ENCODE peak calls at places on chromosomes 11 and 22, in six cellular contexts. One of them, this sample, is unnamed.

GRCh38 chr11:44212128-44212527 is 97.8 kb downstream of the ALX4 start:
- DNase-seq in colonic mucosa: no peak
- DNase-seq in GM20000: no peak
- DNase-seq in cardiac fibroblast: no peak
- DNase-seq in fibroblast of the aortic adventitia: no peak
- DNase-seq in astrocyte of the cerebellum: no peak
- DNase-seq in this sample: no peak

GRCh38 chr11:3136542-3137455 is 28.3 kb downstream of the OSBPL5 start:
- DNase-seq in colonic mucosa: no peak
- DNase-seq in GM20000: no peak
- DNase-seq in cardiac fibroblast: no peak
- DNase-seq in fibroblast of the aortic adventitia: no peak
- DNase-seq in astrocyte of the cerebellum: no peak
- DNase-seq in this sample: no peak

GRCh38 chr22:30047364-30047738 is 32.9 kb upstream of the HORMAD2 start:
- DNase-seq in colonic mucosa: no peak
- DNase-seq in GM20000: peak; percentile 38
- DNase-seq in cardiac fibroblast: peak; percentile 17
- DNase-seq in fibroblast of the aortic adventitia: peak; percentile 28
- DNase-seq in astrocyte of the cerebellum: no peak
- DNase-seq in this sample: peak; percentile 31

GRCh38 chr22:47618611-47619010 is 856.2 kb downstream of the TBC1D22A start:
- DNase-seq in colonic mucosa: no peak
- DNase-seq in GM20000: no peak
- DNase-seq in cardiac fibroblast: no peak
- DNase-seq in fibroblast of the aortic adventitia: no peak
- DNase-seq in astrocyte of the cerebellum: no peak
- DNase-seq in this sample: peak; percentile 44

GRCh38 chr11:46143049-46143806 is 22.0 kb upstream of the PHF21A start:
- DNase-seq in colonic mucosa: no peak
- DNase-seq in GM20000: no peak
- DNase-seq in cardiac fibroblast: no peak
- DNase-seq in fibroblast of the aortic adventitia: no peak
- DNase-seq in astrocyte of the cerebellum: no peak
- DNase-seq in this sample: no peak

GRCh38 chr11:110710520-110711381 is 1.5 kb downstream of the ARHGAP20 start:
- DNase-seq in colonic mucosa: peak; percentile 34
- DNase-seq in GM20000: peak; percentile 31
- DNase-seq in cardiac fibroblast: peak; percentile 28
- DNase-seq in fibroblast of the aortic adventitia: peak; percentile 59
- DNase-seq in astrocyte of the cerebellum: no peak
- DNase-seq in this sample: peak; percentile 69

GRCh38 chr11:68031136-68031459 is 617 bp downstream of the NDUFS8 start:
- DNase-seq in colonic mucosa: no peak
- DNase-seq in GM20000: no peak
- DNase-seq in cardiac fibroblast: peak; percentile 40
- DNase-seq in fibroblast of the aortic adventitia: peak; percentile 49
- DNase-seq in astrocyte of the cerebellum: no peak
- DNase-seq in this sample: no peak

GRCh38 chr11:2300936-2301630 is 635 bp downstream of the C11orf21 start:
- DNase-seq in colonic mucosa: no peak
- DNase-seq in GM20000: no peak
- DNase-seq in cardiac fibroblast: no peak
- DNase-seq in fibroblast of the aortic adventitia: no peak
- DNase-seq in astrocyte of the cerebellum: no peak
- DNase-seq in this sample: peak; percentile 65

GRCh38 chr11:2693271-2693833 is 6.4 kb downstream of the KCNQ1OT1 start:
- DNase-seq in colonic mucosa: no peak
- DNase-seq in GM20000: no peak
- DNase-seq in cardiac fibroblast: no peak
- DNase-seq in fibroblast of the aortic adventitia: no peak
- DNase-seq in astrocyte of the cerebellum: no peak
- DNase-seq in this sample: no peak

GRCh38 chr11:22337571-22338464 is at the start of gene SLC17A6:
- DNase-seq in colonic mucosa: no peak
- DNase-seq in GM20000: peak; percentile 37
- DNase-seq in cardiac fibroblast: peak; percentile 47
- DNase-seq in fibroblast of the aortic adventitia: peak; percentile 11
- DNase-seq in astrocyte of the cerebellum: peak; percentile 13
- DNase-seq in this sample: no peak

GRCh38 chr11:131145806-131146205 is 224.6 kb upstream of the NTM start:
- DNase-seq in colonic mucosa: no peak
- DNase-seq in GM20000: no peak
- DNase-seq in cardiac fibroblast: no peak
- DNase-seq in fibroblast of the aortic adventitia: no peak
- DNase-seq in astrocyte of the cerebellum: no peak
- DNase-seq in this sample: no peak

GRCh38 chr22:25950101-25950500 is 208.1 kb downstream of the MYO18B start:
- DNase-seq in colonic mucosa: no peak
- DNase-seq in GM20000: peak; percentile 77
- DNase-seq in cardiac fibroblast: no peak
- DNase-seq in fibroblast of the aortic adventitia: no peak
- DNase-seq in astrocyte of the cerebellum: no peak
- DNase-seq in this sample: no peak

GRCh38 chr11:57485217-57486007 is 25.1 kb downstream of the RTN4RL2 start:
- DNase-seq in colonic mucosa: no peak
- DNase-seq in GM20000: no peak
- DNase-seq in cardiac fibroblast: peak; percentile 63
- DNase-seq in fibroblast of the aortic adventitia: no peak
- DNase-seq in astrocyte of the cerebellum: no peak
- DNase-seq in this sample: no peak

GRCh38 chr11:27618591-27618990 is 81.7 kb downstream of the BDNF start:
- DNase-seq in colonic mucosa: no peak
- DNase-seq in GM20000: no peak
- DNase-seq in cardiac fibroblast: peak; percentile 11
- DNase-seq in fibroblast of the aortic adventitia: no peak
- DNase-seq in astrocyte of the cerebellum: no peak
- DNase-seq in this sample: no peak

GRCh38 chr11:9982127-9982795 is 311.8 kb downstream of the SBF2 start:
- DNase-seq in colonic mucosa: no peak
- DNase-seq in GM20000: no peak
- DNase-seq in cardiac fibroblast: peak; percentile 54
- DNase-seq in fibroblast of the aortic adventitia: no peak
- DNase-seq in astrocyte of the cerebellum: no peak
- DNase-seq in this sample: no peak

GRCh38 chr22:42547562-42547961 is 6.2 kb upstream of the SERHL2 start:
- DNase-seq in colonic mucosa: no peak
- DNase-seq in GM20000: no peak
- DNase-seq in cardiac fibroblast: no peak
- DNase-seq in fibroblast of the aortic adventitia: no peak
- DNase-seq in astrocyte of the cerebellum: no peak
- DNase-seq in this sample: no peak

GRCh38 chr11:128026596-128026995 is 560.8 kb downstream of the ETS1 start:
- DNase-seq in colonic mucosa: no peak
- DNase-seq in GM20000: no peak
- DNase-seq in cardiac fibroblast: peak; percentile 100
- DNase-seq in fibroblast of the aortic adventitia: peak; percentile 96
- DNase-seq in astrocyte of the cerebellum: peak; percentile 37
- DNase-seq in this sample: no peak

GRCh38 chr22:39240841-39241631 is 3.7 kb downstream of the PDGFB start:
- DNase-seq in colonic mucosa: peak; percentile 81
- DNase-seq in GM20000: peak; percentile 60
- DNase-seq in cardiac fibroblast: peak; percentile 25
- DNase-seq in fibroblast of the aortic adventitia: no peak
- DNase-seq in astrocyte of the cerebellum: no peak
- DNase-seq in this sample: no peak

GRCh38 chr11:82895437-82896091 is 4.7 kb downstream of the PRCP start:
- DNase-seq in colonic mucosa: no peak
- DNase-seq in GM20000: peak; percentile 42
- DNase-seq in cardiac fibroblast: no peak
- DNase-seq in fibroblast of the aortic adventitia: no peak
- DNase-seq in astrocyte of the cerebellum: no peak
- DNase-seq in this sample: no peak

GRCh38 chr11:70498171-70498571 is 99.8 kb downstream of the CTTN start:
- DNase-seq in colonic mucosa: no peak
- DNase-seq in GM20000: no peak
- DNase-seq in cardiac fibroblast: no peak
- DNase-seq in fibroblast of the aortic adventitia: no peak
- DNase-seq in astrocyte of the cerebellum: no peak
- DNase-seq in this sample: no peak

GRCh38 chr11:35974878-35975578 is 31.2 kb downstream of the LDLRAD3 start:
- DNase-seq in colonic mucosa: no peak
- DNase-seq in GM20000: no peak
- DNase-seq in cardiac fibroblast: peak; percentile 20
- DNase-seq in fibroblast of the aortic adventitia: peak; percentile 18
- DNase-seq in astrocyte of the cerebellum: no peak
- DNase-seq in this sample: no peak

GRCh38 chr22:36055376-36056310 is 27.0 kb upstream of the RBFOX2 start:
- DNase-seq in colonic mucosa: no peak
- DNase-seq in GM20000: no peak
- DNase-seq in cardiac fibroblast: no peak
- DNase-seq in fibroblast of the aortic adventitia: no peak
- DNase-seq in astrocyte of the cerebellum: no peak
- DNase-seq in this sample: no peak

GRCh38 chr11:104036603-104037394 is at the start of gene DDI1:
- DNase-seq in colonic mucosa: no peak
- DNase-seq in GM20000: no peak
- DNase-seq in cardiac fibroblast: no peak
- DNase-seq in fibroblast of the aortic adventitia: no peak
- DNase-seq in astrocyte of the cerebellum: no peak
- DNase-seq in this sample: no peak

GRCh38 chr11:7300281-7300680 is 48.6 kb downstream of the SYT9 start:
- DNase-seq in colonic mucosa: no peak
- DNase-seq in GM20000: no peak
- DNase-seq in cardiac fibroblast: no peak
- DNase-seq in fibroblast of the aortic adventitia: no peak
- DNase-seq in astrocyte of the cerebellum: no peak
- DNase-seq in this sample: no peak

GRCh38 chr11:20336056-20336455 is 27.5 kb upstream of the HTATIP2 start:
- DNase-seq in colonic mucosa: no peak
- DNase-seq in GM20000: no peak
- DNase-seq in cardiac fibroblast: no peak
- DNase-seq in fibroblast of the aortic adventitia: no peak
- DNase-seq in astrocyte of the cerebellum: no peak
- DNase-seq in this sample: no peak

GRCh38 chr11:20342347-20343279 is 20.9 kb upstream of the HTATIP2 start:
- DNase-seq in colonic mucosa: no peak
- DNase-seq in GM20000: no peak
- DNase-seq in cardiac fibroblast: no peak
- DNase-seq in fibroblast of the aortic adventitia: no peak
- DNase-seq in astrocyte of the cerebellum: no peak
- DNase-seq in this sample: no peak

DNA sequence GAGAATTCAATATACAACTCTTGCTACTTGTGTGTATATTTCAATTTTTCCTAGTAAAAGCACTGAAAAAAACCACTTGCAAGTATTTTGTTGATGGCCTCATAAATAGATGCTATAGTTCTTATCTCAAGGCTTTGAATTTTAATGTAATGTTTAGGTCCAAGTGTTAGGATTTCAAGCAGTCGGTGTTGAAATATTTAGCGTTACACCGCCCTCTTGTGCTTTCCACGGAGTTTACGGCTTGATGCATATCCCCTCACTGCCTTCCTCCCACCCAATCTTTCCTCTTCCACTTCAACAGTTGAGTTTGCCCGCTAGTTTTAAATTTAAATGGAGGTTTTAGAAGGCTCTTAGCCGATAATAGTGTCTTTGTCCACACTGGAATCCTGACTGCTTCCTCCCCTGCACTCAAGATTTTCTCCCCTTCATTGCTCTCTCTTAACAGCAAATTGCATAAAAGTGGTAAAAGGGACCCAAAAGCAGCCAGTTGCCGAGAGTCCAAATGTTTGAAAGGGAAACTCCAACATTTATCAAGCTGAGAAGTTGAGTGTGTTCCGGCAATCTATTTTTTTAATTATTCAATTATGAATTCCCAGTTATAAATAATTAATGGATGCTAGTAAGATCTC is 25.9 kb upstream of the HTATIP2 start:
- DNase-seq in colonic mucosa: no peak
- DNase-seq in GM20000: peak; percentile 28
- DNase-seq in cardiac fibroblast: peak; percentile 54
- DNase-seq in fibroblast of the aortic adventitia: peak; percentile 43
- DNase-seq in astrocyte of the cerebellum: peak; percentile 20
- DNase-seq in this sample: no peak
- TF ChIP-seq CTCF in colonic mucosa: no peak
- TF ChIP-seq CTCF in GM20000: no peak
- TF ChIP-seq CTCF in cardiac fibroblast: peak; percentile 44
- TF ChIP-seq CTCF in fibroblast of the aortic adventitia: peak; percentile 50
- TF ChIP-seq CTCF in astrocyte of the cerebellum: peak; percentile 56
- TF ChIP-seq CTCF in this sample: peak; percentile 77

DNA sequence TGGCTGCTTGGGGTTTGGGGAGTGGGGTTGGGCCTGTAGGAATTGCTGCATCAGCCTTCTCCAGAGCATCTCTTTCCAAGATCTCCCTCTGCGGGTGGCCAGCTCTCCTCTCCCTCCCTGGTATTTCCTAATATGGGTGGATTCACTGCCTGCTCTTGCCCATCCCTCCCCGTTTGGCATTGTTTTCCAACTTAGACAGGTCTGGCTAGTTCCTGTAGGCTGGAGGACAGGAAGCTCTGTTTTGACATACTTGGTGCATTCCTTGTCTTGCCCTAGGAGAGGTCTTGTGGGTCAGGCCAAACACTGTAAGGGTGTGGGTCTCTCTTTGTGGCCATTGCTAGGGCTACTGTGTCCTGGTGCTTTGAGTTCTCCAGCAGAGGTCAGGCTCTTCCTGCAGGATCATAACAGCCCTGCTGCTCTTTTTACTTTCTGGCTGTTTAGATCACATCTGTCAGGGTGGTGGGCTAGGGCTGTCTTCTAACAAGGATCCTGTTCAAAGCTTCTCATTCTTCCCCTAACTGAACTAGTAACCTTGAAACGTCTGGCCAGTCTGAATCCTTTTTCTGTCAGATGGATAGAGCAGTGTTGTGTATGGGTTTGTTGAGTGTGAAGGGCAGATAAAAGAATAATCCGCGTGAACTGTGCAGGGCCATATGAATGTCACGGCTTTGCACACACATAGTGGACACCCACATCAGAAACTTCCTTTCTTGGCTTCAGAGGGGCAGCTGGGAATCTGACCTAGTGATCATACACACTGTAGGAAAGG is 18.3 kb upstream of the MICALL1 start:
- DNase-seq in colonic mucosa: peak; percentile 36
- DNase-seq in GM20000: no peak
- DNase-seq in cardiac fibroblast: peak; percentile 89
- DNase-seq in fibroblast of the aortic adventitia: peak; percentile 92
- DNase-seq in astrocyte of the cerebellum: peak; percentile 77
- DNase-seq in this sample: no peak
- TF ChIP-seq CTCF in colonic mucosa: no peak
- TF ChIP-seq CTCF in GM20000: peak; percentile 12
- TF ChIP-seq CTCF in cardiac fibroblast: peak; percentile 68
- TF ChIP-seq CTCF in fibroblast of the aortic adventitia: peak; percentile 76
- TF ChIP-seq CTCF in astrocyte of the cerebellum: peak; percentile 84
- TF ChIP-seq CTCF in this sample: peak; percentile 65

GRCh38 chr11:72015511-72016061 is 16.9 kb downstream of the IL18BP start:
- DNase-seq in colonic mucosa: no peak
- DNase-seq in GM20000: no peak
- DNase-seq in cardiac fibroblast: no peak
- DNase-seq in fibroblast of the aortic adventitia: no peak
- DNase-seq in astrocyte of the cerebellum: no peak
- DNase-seq in this sample: no peak
- TF ChIP-seq CTCF in colonic mucosa: no peak
- TF ChIP-seq CTCF in GM20000: peak; percentile 61
- TF ChIP-seq CTCF in cardiac fibroblast: peak; percentile 50
- TF ChIP-seq CTCF in fibroblast of the aortic adventitia: peak; percentile 37
- TF ChIP-seq CTCF in astrocyte of the cerebellum: peak; percentile 67
- TF ChIP-seq CTCF in this sample: peak; percentile 58

DNA sequence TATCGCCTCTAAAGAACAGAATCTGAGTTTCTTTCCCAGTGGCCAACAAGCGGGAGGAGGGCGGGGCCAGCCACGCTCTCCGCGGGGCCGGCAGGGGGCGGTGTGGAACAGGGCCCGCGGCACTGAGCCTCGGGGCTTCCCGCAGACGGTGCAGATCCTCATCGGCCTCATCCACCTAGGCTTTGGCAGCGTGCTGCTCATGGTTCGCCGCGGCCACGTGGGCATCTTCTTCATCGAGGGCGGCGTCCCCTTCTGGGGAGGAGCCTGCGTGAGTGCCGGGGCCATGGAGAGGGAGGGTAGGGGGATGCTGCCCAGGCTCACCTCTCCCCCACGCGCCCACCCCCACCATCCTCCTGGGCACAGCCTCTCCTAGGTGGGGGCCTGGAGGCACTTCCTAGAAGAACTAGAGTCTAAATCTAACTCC is 10.7 kb downstream of the MS4A15 start:
- DNase-seq in colonic mucosa: no peak
- DNase-seq in GM20000: peak; percentile 51
- DNase-seq in cardiac fibroblast: no peak
- DNase-seq in fibroblast of the aortic adventitia: no peak
- DNase-seq in astrocyte of the cerebellum: no peak
- DNase-seq in this sample: no peak
- TF ChIP-seq CTCF in colonic mucosa: peak; percentile 25
- TF ChIP-seq CTCF in GM20000: peak; percentile 51
- TF ChIP-seq CTCF in cardiac fibroblast: peak; percentile 46
- TF ChIP-seq CTCF in fibroblast of the aortic adventitia: peak; percentile 23
- TF ChIP-seq CTCF in astrocyte of the cerebellum: peak; percentile 31
- TF ChIP-seq CTCF in this sample: peak; percentile 68